ENCODE peak calls at places on chromosomes 5 and 9, in six cellular contexts. H is tibial nerve, X is sigmoid colon, Y is spleen, B is upper lobe of left lung, W is A549. E is an unnamed sample.

GRCh38 chr5:109612278-109612905 is 77.3 kb upstream of the MAN2A1 start:
- DNase-seq in H (no peak), X (no peak), Y (no peak), B (no peak), W (no peak), E (no peak)

GRCh38 chr9:126320158-126320922 is 6.3 kb upstream of the MVB12B start:
- DNase-seq in H (no peak), X (no peak), Y (peak; percentile 20), B (no peak), W (no peak), E (no peak)

GRCh38 chr9:107740088-107740980 is 250.8 kb upstream of the KLF4 start:
- DNase-seq in H (peak; percentile 64), X (no peak), Y (no peak), B (no peak), W (no peak), E (no peak)

GRCh38 chr5:1380910-1381309 is 36.0 kb upstream of the CLPTM1L start:
- DNase-seq in H (no peak), X (no peak), Y (peak; percentile 76), B (no peak), W (no peak), E (no peak)

GRCh38 chr9:70363760-70364159 is 50.7 kb downstream of the KLF9 start:
- DNase-seq in H (no peak), X (no peak), Y (no peak), B (no peak), W (no peak), E (no peak)

GRCh38 chr5:7745882-7746735 is 104.8 kb downstream of the CFAP90 start:
- DNase-seq in H (peak; percentile 82), X (peak; percentile 86), Y (no peak), B (peak; percentile 5), W (peak; percentile 72), E (peak; percentile 75)

GRCh38 chr5:145365464-145365863 is 469.7 kb downstream of the PRELID2 start:
- DNase-seq in H (no peak), X (no peak), Y (no peak), B (no peak), W (no peak), E (no peak)

GRCh38 chr5:105885266-105885665 is 1785.5 kb downstream of the EFNA5 start:
- DNase-seq in H (no peak), X (no peak), Y (no peak), B (no peak), W (no peak), E (no peak)

GRCh38 chr5:172245046-172245445 is 38.5 kb downstream of the UBTD2 start:
- DNase-seq in H (no peak), X (no peak), Y (no peak), B (no peak), W (no peak), E (no peak)

GRCh38 chr9:126423022-126423708 is 96.5 kb downstream of the MVB12B start:
- DNase-seq in H (no peak), X (no peak), Y (no peak), B (no peak), W (no peak), E (no peak)

GRCh38 chr5:57501414-57502321 is 19.1 kb upstream of the ACTBL2 start:
- DNase-seq in H (no peak), X (no peak), Y (no peak), B (no peak), W (no peak), E (no peak)

GRCh38 chr5:124040799-124041198 is 528.8 kb downstream of the CSNK1G3 start:
- DNase-seq in H (no peak), X (no peak), Y (no peak), B (no peak), W (no peak), E (no peak)

GRCh38 chr9:15738011-15738410 is 185.2 kb downstream of the CCDC171 start:
- DNase-seq in H (no peak), X (no peak), Y (no peak), B (no peak), W (peak; percentile 5), E (no peak)

GRCh38 chr9:129411501-129412175 is 209.3 kb downstream of the C9orf50 start:
- DNase-seq in H (no peak), X (no peak), Y (peak; percentile 75), B (no peak), W (no peak), E (no peak)

GRCh38 chr5:150658699-150659265 is 2.3 kb upstream of the MYOZ3 start:
- DNase-seq in H (no peak), X (peak; percentile 56), Y (no peak), B (no peak), W (no peak), E (no peak)

GRCh38 chr5:150654181-150654580 is 6.9 kb upstream of the MYOZ3 start:
- DNase-seq in H (no peak), X (no peak), Y (no peak), B (no peak), W (no peak), E (no peak)

GRCh38 chr5:150658121-150658520 is 2.9 kb upstream of the MYOZ3 start:
- DNase-seq in H (no peak), X (peak; percentile 52), Y (no peak), B (no peak), W (no peak), E (no peak)

GRCh38 chr5:150655221-150655620 is 5.8 kb upstream of the MYOZ3 start:
- DNase-seq in H (no peak), X (no peak), Y (no peak), B (no peak), W (no peak), E (no peak)

DNA sequence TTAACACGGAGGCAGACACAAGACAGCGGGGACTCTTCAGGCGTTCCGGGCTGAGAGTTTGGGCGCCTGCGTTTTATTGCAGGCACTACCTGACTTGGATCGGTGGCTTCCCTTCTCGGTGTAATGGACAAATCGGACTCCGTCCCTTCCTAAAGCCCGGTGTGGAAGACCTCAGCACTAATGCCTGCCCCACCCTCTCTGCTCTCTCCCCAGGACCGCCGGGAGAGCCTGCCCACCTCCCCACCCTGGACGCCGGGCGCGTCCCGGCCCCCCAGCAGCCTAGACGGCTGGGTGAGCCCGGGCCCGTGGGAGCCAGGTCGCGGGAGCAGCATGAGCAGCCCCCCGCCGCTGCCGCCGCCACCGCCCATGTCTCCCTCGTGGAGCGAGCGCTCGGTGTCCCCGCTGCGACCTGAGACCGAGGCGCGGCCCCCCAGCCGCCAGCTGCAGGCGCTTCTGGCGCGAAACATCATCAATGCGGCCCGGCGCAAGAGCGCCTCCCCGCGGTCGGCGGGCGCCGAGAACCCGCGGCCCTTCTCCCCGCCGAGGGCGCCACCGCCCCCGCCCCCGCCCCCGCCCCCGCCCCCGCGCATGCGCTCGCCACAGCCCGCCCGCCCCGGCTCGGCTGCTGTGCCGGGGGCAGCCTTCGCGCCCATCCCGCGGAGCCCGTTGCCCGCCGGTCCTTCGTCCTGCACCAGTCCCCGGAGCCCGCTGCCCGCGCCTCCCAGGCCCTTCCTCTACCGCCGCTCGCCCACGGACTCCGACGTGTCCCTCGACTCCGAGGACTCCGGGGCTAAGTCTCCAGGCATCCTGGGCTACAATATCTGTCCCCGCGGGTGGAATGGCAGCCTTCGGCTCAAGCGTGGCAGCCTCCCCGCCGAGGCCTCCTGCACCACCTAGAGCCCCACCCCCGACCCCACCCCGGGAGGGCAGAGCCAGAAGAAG is 4.6 kb upstream of the MYOZ3 start:
- DNase-seq in H (no peak), X (peak; percentile 88), Y (peak; percentile 93), B (peak; percentile 97), W (peak; percentile 60), E (peak; percentile 70)
- H3K4me1 ChIP-seq in H (no peaks in the 10 kb centered on the region), X (no peaks in the 10 kb centered on the region), Y (peaks cover 52% of the 10 kb centered on the region), B (peaks cover 15% of the 10 kb centered on the region), W (peaks cover 43% of the 10 kb centered on the region), E (peaks cover 7% of the 10 kb centered on the region)

GRCh38 chr5:132662004-132662401 is 4.0 kb downstream of the IL13 start:
- DNase-seq in H (no peak), X (no peak), Y (no peak), B (no peak), W (no peak), E (no peak)

GRCh38 chr5:132662925-132663770 is 5.2 kb downstream of the IL13 start:
- DNase-seq in H (no peak), X (no peak), Y (peak; percentile 82), B (no peak), W (peak; percentile 13), E (no peak)

GRCh38 chr5:132663771-132664695 is 6.1 kb downstream of the IL13 start:
- DNase-seq in H (no peak), X (no peak), Y (peak; percentile 68), B (no peak), W (no peak), E (no peak)

GRCh38 chr5:132659598-132660493 is 1.9 kb downstream of the IL13 start:
- DNase-seq in H (no peak), X (no peak), Y (no peak), B (no peak), W (no peak), E (no peak)

GRCh38 chr5:132661231-132662003 is 3.4 kb downstream of the IL13 start:
- DNase-seq in H (no peak), X (no peak), Y (no peak), B (no peak), W (no peak), E (no peak)
- TF ChIP-seq POLR2A in H (no peak), X (no peak), Y (no peak), B (no peak), W (no peak), E (no peak)

GRCh38 chr5:142119051-142119625 is 10.6 kb downstream of the NDFIP1 start:
- DNase-seq in H (no peak), X (no peak), Y (no peak), B (no peak), W (no peak), E (no peak)
- H3K4me1 ChIP-seq in H (no peaks in the 10 kb centered on the region), X (no peaks in the 10 kb centered on the region), Y (peaks cover 90% of the 10 kb centered on the region), B (peaks cover 22% of the 10 kb centered on the region), W (peaks cover 11% of the 10 kb centered on the region), E (no peaks in the 10 kb centered on the region)

GRCh38 chr9:92191801-92192200 is 76.6 kb upstream of the SPTLC1 start:
- DNase-seq in H (no peak), X (no peak), Y (no peak), B (no peak), W (no peak), E (no peak)

GRCh38 chr9:92188969-92189781 is 74.0 kb upstream of the SPTLC1 start:
- DNase-seq in H (no peak), X (no peak), Y (no peak), B (peak; percentile 80), W (no peak), E (no peak)

GRCh38 chr9:92187989-92188714 is 72.9 kb upstream of the SPTLC1 start:
- DNase-seq in H (no peak), X (no peak), Y (no peak), B (no peak), W (no peak), E (no peak)

GRCh38 chr9:92190536-92190790 is 75.2 kb upstream of the SPTLC1 start:
- DNase-seq in H (no peak), X (no peak), Y (no peak), B (no peak), W (no peak), E (no peak)

DNA sequence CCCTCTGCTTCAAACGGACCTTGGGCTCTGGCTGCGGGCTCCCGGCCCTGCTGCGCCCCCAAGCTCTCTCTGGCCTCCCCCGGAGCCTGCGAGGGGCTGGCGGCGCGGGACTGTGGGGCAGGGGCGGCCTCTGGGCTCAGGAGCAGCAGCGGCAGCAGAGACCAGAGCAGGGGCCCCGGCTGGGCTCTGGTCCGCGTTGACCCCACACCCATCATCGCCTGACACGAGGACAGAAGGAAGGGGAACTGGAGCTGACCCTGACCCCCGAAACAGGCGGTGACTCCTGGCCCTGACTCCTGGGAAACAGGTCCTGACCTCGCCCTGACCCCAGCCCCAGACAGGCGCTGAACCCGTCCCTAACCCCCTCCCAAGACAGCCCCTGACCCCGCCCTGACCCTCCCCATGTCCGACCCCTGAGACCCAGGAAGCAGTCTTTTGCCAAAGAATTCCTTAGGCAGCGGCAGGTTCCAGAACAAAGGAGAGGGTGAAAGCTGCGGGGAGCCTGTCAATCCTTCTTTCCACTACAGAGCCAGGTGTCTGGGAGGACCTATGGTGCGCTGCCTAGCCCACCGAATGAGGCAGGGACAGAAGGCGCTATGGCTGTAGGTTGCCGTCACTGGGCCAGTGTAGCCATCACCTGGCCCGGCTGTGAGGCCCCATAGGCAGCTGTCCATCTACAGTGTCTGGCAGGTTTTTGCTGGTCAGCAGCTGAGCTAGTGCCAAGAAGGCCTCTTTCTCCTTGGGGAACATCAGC is 74.7 kb upstream of the SPTLC1 start:
- DNase-seq in H (no peak), X (no peak), Y (no peak), B (no peak), W (no peak), E (no peak)
- TF ChIP-seq POLR2A in H (no peak), X (no peak), Y (no peak), B (no peak), W (no peak), E (no peak)